ENCODE peak calls at places on chromosomes 2 and 18, in four cellular contexts. One of them, this sample, is unnamed. For H3K4me1, the result is how much of the 10 kb centered on the place peaks cover.

GRCh38 chr2:18614042-18614441 is 24.7 kb upstream of the NT5C1B start:
- DNase-seq in esophagus squamous epithelium: no peak
- DNase-seq in endodermal cell: no peak
- DNase-seq in upper lobe of right lung: no peak
- DNase-seq in this sample: no peak

GRCh38 chr18:48607049-48607984 is 68.5 kb downstream of the CTIF start:
- DNase-seq in esophagus squamous epithelium: no peak
- DNase-seq in endodermal cell: no peak
- DNase-seq in upper lobe of right lung: no peak
- DNase-seq in this sample: no peak

GRCh38 chr2:95022309-95023221 is 2.9 kb upstream of the MAL start:
- DNase-seq in esophagus squamous epithelium: no peak
- DNase-seq in endodermal cell: peak
- DNase-seq in upper lobe of right lung: peak
- DNase-seq in this sample: peak

GRCh38 chr18:37668971-37669747 is 103.6 kb upstream of the CELF4 start:
- DNase-seq in esophagus squamous epithelium: no peak
- DNase-seq in endodermal cell: peak
- DNase-seq in upper lobe of right lung: no peak
- DNase-seq in this sample: no peak

GRCh38 chr2:237864030-237864931 is 4.9 kb downstream of the RAMP1 start:
- DNase-seq in esophagus squamous epithelium: no peak
- DNase-seq in endodermal cell: no peak
- DNase-seq in upper lobe of right lung: peak
- DNase-seq in this sample: no peak

GRCh38 chr2:113211226-113212105 is 37.7 kb downstream of the PSD4 start:
- DNase-seq in esophagus squamous epithelium: no peak
- DNase-seq in endodermal cell: no peak
- DNase-seq in upper lobe of right lung: no peak
- DNase-seq in this sample: no peak

GRCh38 chr2:142596334-142597088 is 281.0 kb upstream of the KYNU start:
- DNase-seq in esophagus squamous epithelium: no peak
- DNase-seq in endodermal cell: no peak
- DNase-seq in upper lobe of right lung: no peak
- DNase-seq in this sample: no peak

GRCh38 chr2:82675186-82675585 is 1783.9 kb downstream of the SUCLG1 start:
- DNase-seq in esophagus squamous epithelium: no peak
- DNase-seq in endodermal cell: no peak
- DNase-seq in upper lobe of right lung: no peak
- DNase-seq in this sample: no peak

DNA sequence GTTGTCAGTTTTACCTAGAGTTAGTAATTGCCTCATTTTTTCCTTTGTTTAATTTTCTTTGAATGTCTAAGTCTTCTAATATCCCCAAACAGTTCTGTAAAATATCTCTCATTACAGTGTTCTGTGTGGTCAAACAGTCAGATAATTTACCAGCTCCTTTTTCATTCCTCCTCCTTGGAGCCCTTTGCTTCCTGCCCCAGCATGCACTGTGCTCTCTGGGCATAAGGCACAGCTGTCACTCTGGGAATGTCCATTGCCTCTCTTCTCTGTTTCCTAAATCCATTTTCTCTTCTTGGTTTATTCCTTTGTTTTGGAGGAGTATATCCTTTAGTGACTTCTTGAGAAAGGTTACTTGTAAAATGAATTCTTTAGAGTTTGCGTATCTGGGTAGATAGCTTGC is 139.3 kb downstream of the PLCL1 start:
- DNase-seq in esophagus squamous epithelium: no peak
- DNase-seq in endodermal cell: no peak
- DNase-seq in upper lobe of right lung: no peak
- DNase-seq in this sample: no peak
- H3K4me1 ChIP-seq in esophagus squamous epithelium: under half
- H3K4me1 ChIP-seq in endodermal cell: under half
- H3K4me1 ChIP-seq in upper lobe of right lung: under half
- H3K4me1 ChIP-seq in this sample: under half

GRCh38 chr2:176112375-176113302 is 3.9 kb upstream of the HOXD10 start:
- DNase-seq in esophagus squamous epithelium: no peak
- DNase-seq in endodermal cell: peak
- DNase-seq in upper lobe of right lung: no peak
- DNase-seq in this sample: no peak
- H3K4me3 ChIP-seq in esophagus squamous epithelium: no peak
- H3K4me3 ChIP-seq in endodermal cell: no peak
- H3K4me3 ChIP-seq in upper lobe of right lung: no peak
- H3K4me3 ChIP-seq in this sample: no peak

GRCh38 chr2:233244818-233245217 is 6.7 kb upstream of the ATG16L1 start:
- DNase-seq in esophagus squamous epithelium: no peak
- DNase-seq in endodermal cell: no peak
- DNase-seq in upper lobe of right lung: no peak
- DNase-seq in this sample: no peak
- H3K4me1 ChIP-seq in esophagus squamous epithelium: under half
- H3K4me1 ChIP-seq in endodermal cell: under half
- H3K4me1 ChIP-seq in upper lobe of right lung: under half
- H3K4me1 ChIP-seq in this sample: under half

GRCh38 chr18:2641638-2642037 is 13.9 kb upstream of the SMCHD1 start:
- DNase-seq in esophagus squamous epithelium: no peak
- DNase-seq in endodermal cell: no peak
- DNase-seq in upper lobe of right lung: no peak
- DNase-seq in this sample: no peak
- H3K4me3 ChIP-seq in esophagus squamous epithelium: no peak
- H3K4me3 ChIP-seq in endodermal cell: no peak
- H3K4me3 ChIP-seq in upper lobe of right lung: peak
- H3K4me3 ChIP-seq in this sample: no peak

GRCh38 chr2:173955004-173955403 is 10.2 kb downstream of the SP3 start:
- DNase-seq in esophagus squamous epithelium: no peak
- DNase-seq in endodermal cell: no peak
- DNase-seq in upper lobe of right lung: no peak
- DNase-seq in this sample: no peak

GRCh38 chr2:173956454-173956853 is 8.7 kb downstream of the SP3 start:
- DNase-seq in esophagus squamous epithelium: no peak
- DNase-seq in endodermal cell: no peak
- DNase-seq in upper lobe of right lung: no peak
- DNase-seq in this sample: no peak

GRCh38 chr2:173952267-173953046 is 12.7 kb downstream of the SP3 start:
- DNase-seq in esophagus squamous epithelium: no peak
- DNase-seq in endodermal cell: no peak
- DNase-seq in upper lobe of right lung: no peak
- DNase-seq in this sample: no peak

GRCh38 chr2:173955867-173956266 is 9.3 kb downstream of the SP3 start:
- DNase-seq in esophagus squamous epithelium: no peak
- DNase-seq in endodermal cell: no peak
- DNase-seq in upper lobe of right lung: no peak
- DNase-seq in this sample: no peak

GRCh38 chr2:173953047-173953424 is 12.1 kb downstream of the SP3 start:
- DNase-seq in esophagus squamous epithelium: no peak
- DNase-seq in endodermal cell: no peak
- DNase-seq in upper lobe of right lung: no peak
- DNase-seq in this sample: no peak
- H3K4me1 ChIP-seq in esophagus squamous epithelium: under half
- H3K4me1 ChIP-seq in endodermal cell: under half
- H3K4me1 ChIP-seq in upper lobe of right lung: half or more
- H3K4me1 ChIP-seq in this sample: under half

GRCh38 chr2:1742300-1742679 is 2.0 kb downstream of the PXDN start:
- DNase-seq in esophagus squamous epithelium: no peak
- DNase-seq in endodermal cell: no peak
- DNase-seq in upper lobe of right lung: no peak
- DNase-seq in this sample: no peak
- H3K4me3 ChIP-seq in esophagus squamous epithelium: peak
- H3K4me3 ChIP-seq in endodermal cell: peak
- H3K4me3 ChIP-seq in upper lobe of right lung: peak
- H3K4me3 ChIP-seq in this sample: no peak

DNA sequence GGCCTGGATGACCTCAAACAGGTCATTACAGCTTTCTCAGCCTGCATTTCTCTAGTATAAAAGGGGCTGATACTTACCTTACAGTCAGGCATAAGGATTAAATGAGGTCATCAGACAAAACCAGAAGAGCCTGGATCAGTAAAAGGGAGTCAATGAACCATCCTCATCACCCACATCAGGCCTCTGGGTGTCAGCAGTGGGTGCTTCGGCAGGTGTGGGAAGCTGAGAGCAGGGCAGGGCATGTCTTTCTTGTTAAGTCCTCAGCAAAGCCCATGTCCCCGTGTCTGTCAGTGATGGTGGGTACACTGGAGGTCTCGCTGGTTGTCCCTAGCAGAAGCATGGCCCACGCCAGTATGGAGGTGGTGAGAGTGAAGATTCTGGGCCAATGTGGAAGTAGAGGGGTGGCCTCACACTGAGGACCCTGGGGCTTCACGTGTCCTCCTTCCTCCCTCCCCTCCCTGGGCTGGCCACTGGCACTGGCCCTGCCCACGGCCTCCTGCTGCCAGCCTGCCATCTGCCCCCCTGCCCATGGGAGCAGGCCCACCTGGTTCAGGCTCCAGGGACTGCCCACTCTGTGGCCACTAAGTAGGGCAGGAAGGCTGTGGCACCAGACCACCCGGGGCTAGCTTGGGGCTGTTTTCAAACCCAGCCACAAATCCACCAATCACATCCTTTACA is 4.4 kb downstream of the ADRA2B start:
- DNase-seq in esophagus squamous epithelium: no peak
- DNase-seq in endodermal cell: peak
- DNase-seq in upper lobe of right lung: peak
- DNase-seq in this sample: no peak
- H3K4me1 ChIP-seq in esophagus squamous epithelium: under half
- H3K4me1 ChIP-seq in endodermal cell: under half
- H3K4me1 ChIP-seq in upper lobe of right lung: under half
- H3K4me1 ChIP-seq in this sample: under half

GRCh38 chr2:37390777-37391176 is 46.3 kb downstream of the QPCT start:
- DNase-seq in esophagus squamous epithelium: no peak
- DNase-seq in endodermal cell: no peak
- DNase-seq in upper lobe of right lung: no peak
- DNase-seq in this sample: no peak

GRCh38 chr2:37392428-37392827 is 48.0 kb downstream of the QPCT start:
- DNase-seq in esophagus squamous epithelium: no peak
- DNase-seq in endodermal cell: no peak
- DNase-seq in upper lobe of right lung: no peak
- DNase-seq in this sample: no peak

GRCh38 chr2:37388074-37388473 is 43.6 kb downstream of the QPCT start:
- DNase-seq in esophagus squamous epithelium: no peak
- DNase-seq in endodermal cell: no peak
- DNase-seq in upper lobe of right lung: no peak
- DNase-seq in this sample: no peak

GRCh38 chr2:37389395-37389794 is 45.0 kb downstream of the QPCT start:
- DNase-seq in esophagus squamous epithelium: no peak
- DNase-seq in endodermal cell: no peak
- DNase-seq in upper lobe of right lung: no peak
- DNase-seq in this sample: no peak

DNA sequence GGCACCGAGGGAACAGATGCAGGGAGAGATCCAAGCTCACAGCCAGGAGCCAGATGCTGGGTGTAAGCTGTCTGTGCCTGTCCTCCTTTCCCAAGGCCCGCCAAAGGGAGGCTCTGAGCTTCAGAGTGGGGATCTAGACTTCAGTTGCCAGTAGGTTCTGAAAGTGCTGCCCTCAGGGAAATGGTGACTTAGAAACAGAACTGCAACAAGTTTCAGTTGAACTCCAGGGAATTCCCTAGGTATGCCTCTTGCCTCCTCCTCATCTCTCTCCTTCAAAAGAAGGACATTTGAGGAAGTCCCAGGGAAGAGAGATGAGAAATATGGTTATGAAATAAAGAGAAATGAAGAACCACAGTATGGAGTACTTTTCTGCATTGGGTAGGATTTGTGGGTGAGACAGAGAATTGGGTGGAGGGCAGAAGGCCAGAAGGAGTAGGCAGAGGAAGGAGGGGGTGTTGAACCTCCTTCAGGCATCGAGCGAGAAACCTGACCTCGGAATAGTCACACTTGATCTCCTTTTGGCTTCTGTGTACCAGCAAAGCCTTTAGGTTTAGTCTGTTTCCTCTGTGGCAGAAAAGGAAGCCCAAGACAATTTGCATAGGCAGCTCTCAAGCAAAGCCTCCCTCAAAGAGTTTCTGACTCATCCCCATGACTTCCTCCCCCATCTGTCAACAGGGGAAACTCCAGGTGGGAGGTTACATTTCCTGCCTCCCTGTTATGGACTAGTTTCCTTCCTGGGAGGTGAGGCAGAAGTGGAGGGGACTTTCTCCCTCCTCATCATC is 45.7 kb downstream of the QPCT start:
- DNase-seq in esophagus squamous epithelium: no peak
- DNase-seq in endodermal cell: peak
- DNase-seq in upper lobe of right lung: no peak
- DNase-seq in this sample: no peak
- H3K4me3 ChIP-seq in esophagus squamous epithelium: no peak
- H3K4me3 ChIP-seq in endodermal cell: peak
- H3K4me3 ChIP-seq in upper lobe of right lung: no peak
- H3K4me3 ChIP-seq in this sample: no peak

GRCh38 chr2:218374795-218375194 is 7.3 kb upstream of the SLC11A1 start:
- DNase-seq in esophagus squamous epithelium: no peak
- DNase-seq in endodermal cell: no peak
- DNase-seq in upper lobe of right lung: no peak
- DNase-seq in this sample: no peak

GRCh38 chr2:218370410-218371063 is 11.5 kb upstream of the SLC11A1 start:
- DNase-seq in esophagus squamous epithelium: no peak
- DNase-seq in endodermal cell: no peak
- DNase-seq in upper lobe of right lung: peak
- DNase-seq in this sample: no peak

GRCh38 chr2:218369374-218369773 is 12.7 kb upstream of the SLC11A1 start:
- DNase-seq in esophagus squamous epithelium: no peak
- DNase-seq in endodermal cell: no peak
- DNase-seq in upper lobe of right lung: peak
- DNase-seq in this sample: no peak

GRCh38 chr2:218375212-218375611 is 6.9 kb upstream of the SLC11A1 start:
- DNase-seq in esophagus squamous epithelium: no peak
- DNase-seq in endodermal cell: no peak
- DNase-seq in upper lobe of right lung: no peak
- DNase-seq in this sample: no peak

GRCh38 chr2:218371987-218372358 is 10.1 kb upstream of the SLC11A1 start:
- DNase-seq in esophagus squamous epithelium: no peak
- DNase-seq in endodermal cell: no peak
- DNase-seq in upper lobe of right lung: no peak
- DNase-seq in this sample: no peak
- H3K4me1 ChIP-seq in esophagus squamous epithelium: under half
- H3K4me1 ChIP-seq in endodermal cell: under half
- H3K4me1 ChIP-seq in upper lobe of right lung: under half
- H3K4me1 ChIP-seq in this sample: under half

GRCh38 chr2:53641290-53641689 is 126.3 kb upstream of the CHAC2 start:
- DNase-seq in esophagus squamous epithelium: no peak
- DNase-seq in endodermal cell: no peak
- DNase-seq in upper lobe of right lung: no peak
- DNase-seq in this sample: peak
- H3K4me3 ChIP-seq in esophagus squamous epithelium: no peak
- H3K4me3 ChIP-seq in endodermal cell: no peak
- H3K4me3 ChIP-seq in upper lobe of right lung: no peak
- H3K4me3 ChIP-seq in this sample: no peak